ENCODE peak calls at places on chromosome 19, in ten cellular contexts. H, K, X, C, L, F, E, J, U and A are unnamed samples.

GRCh38 chr19:35295792-35296462 is 4.0 kb downstream of the MAG start:
- DNase-seq in H (no peak), K (no peak), X (no peak), C (no peak), L (no peak), F (peak), E (peak), J (peak), U (no peak), A (no peak)

GRCh38 chr19:40374084-40374483 is 15.9 kb downstream of the HIPK4 start:
- DNase-seq in H (no peak), K (no peak), X (no peak), C (no peak), L (no peak), F (no peak), E (no peak), J (no peak), U (no peak), A (no peak)

GRCh38 chr19:447816-448546 is 12.9 kb downstream of the SHC2 start:
- DNase-seq in H (no peak), K (no peak), X (peak), C (no peak), L (no peak), F (no peak), E (peak), J (no peak), U (peak), A (no peak)

GRCh38 chr19:18000480-18000980 is 7.4 kb upstream of the ARRDC2 start:
- DNase-seq in H (no peak), K (no peak), X (no peak), C (no peak), L (no peak), F (no peak), E (no peak), J (no peak), U (no peak), A (no peak)

GRCh38 chr19:13037718-13038117 is 42.4 kb downstream of the NFIX start:
- DNase-seq in H (no peak), K (no peak), X (no peak), C (no peak), L (no peak), F (no peak), E (no peak), J (no peak), U (no peak), A (no peak)

GRCh38 chr19:41310031-41310831 is at the start of gene CCDC97:
- DNase-seq in H (peak), K (peak), X (peak), C (peak), L (peak), F (peak), E (peak), J (peak), U (peak), A (peak)

GRCh38 chr19:19261350-19262189 is 11.5 kb downstream of the TM6SF2 start:
- DNase-seq in H (no peak), K (no peak), X (no peak), C (no peak), L (no peak), F (no peak), E (no peak), J (no peak), U (peak), A (no peak)

GRCh38 chr19:28416245-28416644 is 796.7 kb downstream of the UQCRFS1 start:
- DNase-seq in H (no peak), K (no peak), X (no peak), C (no peak), L (no peak), F (no peak), E (no peak), J (no peak), U (no peak), A (no peak)

GRCh38 chr19:42498387-42498786 is 29.9 kb downstream of the CEACAM1 start:
- DNase-seq in H (no peak), K (no peak), X (no peak), C (no peak), L (no peak), F (no peak), E (no peak), J (no peak), U (no peak), A (no peak)